ENCODE peak calls at places on chromosomes 4 and X, in eight cellular contexts. A is IMR-90, L is lung, R is dorsolateral prefrontal cortex, X is brain microvascular endothelial cell, G is heart right ventricle, N is GM12865, I is PC-9. B is an unnamed sample.

GRCh38 chr4:184822356-184822755 is 3.4 kb downstream of the ACSL1 start:
- DNase-seq in A (no peak), L (no peak), R (no peak), X (no peak), G (no peak), N (no peak), I (no peak), B (no peak)

GRCh38 chrX:118534716-118535493 is 39.3 kb downstream of the DOCK11 start:
- DNase-seq in A (no peak), L (no peak), R (no peak), X (no peak), G (no peak), N (no peak), I (no peak), B (no peak)

GRCh38 chr4:180098601-180099000 is 2144.6 kb upstream of the TENM3 start:
- DNase-seq in A (no peak), L (no peak), R (no peak), X (no peak), G (no peak), N (no peak), I (no peak), B (no peak)

GRCh38 chrX:150872773-150873336 is 25.6 kb downstream of the CD99L2 start:
- DNase-seq in A (no peak), L (no peak), R (no peak), X (no peak), G (no peak), N (no peak), I (no peak), B (no peak)

GRCh38 chrX:5236096-5236495 is 992.6 kb downstream of the NLGN4X start:
- DNase-seq in A (no peak), L (no peak), R (no peak), X (no peak), G (no peak), N (no peak), I (no peak), B (no peak)

GRCh38 chrX:50107470-50107869 is 93.3 kb downstream of the AKAP4 start:
- DNase-seq in A (no peak), L (no peak), R (no peak), X (no peak), G (no peak), N (no peak), I (no peak), B (peak)

GRCh38 chr4:185600801-185601200 is 65.5 kb upstream of the PDLIM3 start:
- DNase-seq in A (no peak), L (no peak), R (no peak), X (no peak), G (no peak), N (no peak), I (no peak), B (no peak)

GRCh38 chr4:56149601-56150000 is 200.9 kb downstream of the CEP135 start:
- DNase-seq in A (peak), L (no peak), R (no peak), X (peak), G (no peak), N (no peak), I (no peak), B (peak)

GRCh38 chr4:157221895-157222763 is 1.6 kb downstream of the GRIA2 start:
- DNase-seq in A (no peak), L (no peak), R (peak), X (no peak), G (no peak), N (no peak), I (no peak), B (no peak)

GRCh38 chr4:2891294-2891693 is 47.6 kb downstream of the ADD1 start:
- DNase-seq in A (peak), L (no peak), R (no peak), X (peak), G (no peak), N (no peak), I (no peak), B (peak)

GRCh38 chrX:52284865-52285264 is 84.0 kb upstream of the XAGE2 start:
- DNase-seq in A (no peak), L (no peak), R (no peak), X (no peak), G (no peak), N (no peak), I (no peak), B (no peak)

GRCh38 chr4:74181225-74181624 is 23.3 kb downstream of the MTHFD2L start:
- DNase-seq in A (peak), L (no peak), R (no peak), X (no peak), G (no peak), N (no peak), I (no peak), B (peak)

GRCh38 chr4:134708616-134709015 is 507.0 kb upstream of the PABPC4L start:
- DNase-seq in A (no peak), L (no peak), R (no peak), X (no peak), G (no peak), N (no peak), I (no peak), B (no peak)

GRCh38 chrX:54560411-54560810 is 30.4 kb downstream of the GNL3L start:
- DNase-seq in A (no peak), L (peak), R (no peak), X (peak), G (no peak), N (no peak), I (no peak), B (no peak)

GRCh38 chrX:267771-268261 is 13.4 kb upstream of the PLCXD1 start:
- DNase-seq in A (no peak), L (no peak), R (no peak), X (no peak), G (no peak), N (no peak), I (no peak), B (no peak)

GRCh38 chr4:3861720-3862639 is 95.8 kb downstream of the ADRA2C start:
- DNase-seq in A (no peak), L (no peak), R (no peak), X (no peak), G (no peak), N (no peak), I (no peak), B (no peak)

GRCh38 chr4:72489267-72489666 is 79.8 kb downstream of the ADAMTS3 start:
- DNase-seq in A (peak), L (no peak), R (no peak), X (peak), G (no peak), N (no peak), I (no peak), B (peak)

GRCh38 chr4:141652161-141652778 is 15.9 kb downstream of the IL15 start:
- DNase-seq in A (peak), L (no peak), R (no peak), X (no peak), G (no peak), N (no peak), I (no peak), B (peak)

GRCh38 chr4:180688480-180688879 is 1554.7 kb upstream of the TENM3 start:
- DNase-seq in A (no peak), L (no peak), R (no peak), X (no peak), G (no peak), N (no peak), I (no peak), B (no peak)

GRCh38 chr4:13966241-13967195 is 339.0 kb upstream of the BOD1L1 start:
- DNase-seq in A (peak), L (no peak), R (no peak), X (peak), G (no peak), N (no peak), I (no peak), B (peak)

GRCh38 chr4:117898496-117898895 is 135.8 kb upstream of the NDST3 start:
- DNase-seq in A (no peak), L (no peak), R (no peak), X (no peak), G (no peak), N (no peak), I (no peak), B (no peak)

GRCh38 chr4:113757486-113757885 is 4.1 kb downstream of the CAMK2D start:
- DNase-seq in A (no peak), L (no peak), R (no peak), X (no peak), G (no peak), N (no peak), I (no peak), B (no peak)

GRCh38 chrX:12149670-12150407 is 11.6 kb downstream of the FRMPD4 start:
- DNase-seq in A (no peak), L (no peak), R (no peak), X (no peak), G (no peak), N (no peak), I (no peak), B (no peak)

GRCh38 chr4:56469489-56470210 is 2.2 kb downstream of the SRP72 start:
- DNase-seq in A (no peak), L (no peak), R (no peak), X (no peak), G (no peak), N (peak), I (no peak), B (no peak)

GRCh38 chr4:77354550-77354949 is 197.5 kb downstream of the CCNG2 start:
- DNase-seq in A (no peak), L (no peak), R (no peak), X (no peak), G (no peak), N (no peak), I (no peak), B (no peak)

GRCh38 chr4:40299126-40299525 is 36.0 kb upstream of the CHRNA9 start:
- DNase-seq in A (no peak), L (no peak), R (no peak), X (no peak), G (no peak), N (no peak), I (no peak), B (no peak)

GRCh38 chrX:44570524-44570923 is 27.9 kb upstream of the FUNDC1 start:
- DNase-seq in A (peak), L (no peak), R (no peak), X (peak), G (no peak), N (no peak), I (no peak), B (peak)

GRCh38 chr4:41428941-41429669 is 108.9 kb upstream of the LIMCH1 start:
- DNase-seq in A (no peak), L (peak), R (no peak), X (no peak), G (no peak), N (no peak), I (no peak), B (no peak)

GRCh38 chr4:172772781-172773180 is 395.8 kb upstream of the GALNT7 start:
- DNase-seq in A (no peak), L (no peak), R (no peak), X (no peak), G (no peak), N (no peak), I (no peak), B (no peak)

GRCh38 chr4:80876810-80877209 is 153.7 kb upstream of the BMP3 start:
- DNase-seq in A (no peak), L (no peak), R (no peak), X (no peak), G (no peak), N (peak), I (no peak), B (peak)

GRCh38 chr4:175661437-175661836 is 150.6 kb downstream of the GPM6A start:
- DNase-seq in A (no peak), L (no peak), R (no peak), X (no peak), G (no peak), N (no peak), I (no peak), B (no peak)

GRCh38 chr4:175651701-175652100 is 160.4 kb downstream of the GPM6A start:
- DNase-seq in A (no peak), L (no peak), R (no peak), X (no peak), G (no peak), N (no peak), I (no peak), B (no peak)

GRCh38 chr4:175656615-175657014 is 155.4 kb downstream of the GPM6A start:
- DNase-seq in A (no peak), L (no peak), R (no peak), X (no peak), G (no peak), N (no peak), I (no peak), B (no peak)

GRCh38 chr4:175657571-175657970 is 154.5 kb downstream of the GPM6A start:
- DNase-seq in A (no peak), L (no peak), R (no peak), X (no peak), G (no peak), N (no peak), I (no peak), B (no peak)
- TF ChIP-seq CTCF in A (no peak), L (no peak), R (no peak), X (no peak), G (no peak), N (no peak), I (no peak), B (no peak)

GRCh38 chr4:150582881-150583286 is 933 bp downstream of the MAB21L2 start:
- DNase-seq in A (peak), L (no peak), R (no peak), X (peak), G (peak), N (no peak), I (no peak), B (no peak)
- H3K4me3 ChIP-seq in A (peak), L (peak), R (peak), X (peak), G (peak), N (no peak), I (no peak), B (peak)

GRCh38 chr4:20916106-20916505 is 215.8 kb downstream of the PACRGL start:
- DNase-seq in A (no peak), L (no peak), R (no peak), X (no peak), G (no peak), N (no peak), I (no peak), B (no peak)
- TF ChIP-seq CTCF in A (no peak), L (no peak), R (no peak), X (no peak), G (no peak), N (no peak), I (no peak), B (no peak)

GRCh38 chrX:129780441-129781105 is 824 bp downstream of the SASH3 start:
- DNase-seq in A (no peak), L (no peak), R (no peak), X (no peak), G (no peak), N (no peak), I (no peak), B (no peak)

GRCh38 chrX:129777218-129777768 is 2.5 kb upstream of the SASH3 start:
- DNase-seq in A (no peak), L (peak), R (no peak), X (no peak), G (peak), N (peak), I (peak), B (no peak)

GRCh38 chrX:129779747-129780146 is at the start of gene SASH3:
- DNase-seq in A (no peak), L (peak), R (no peak), X (no peak), G (peak), N (peak), I (no peak), B (no peak)

GRCh38 chrX:129781134-129782014 is 1.6 kb downstream of the SASH3 start:
- DNase-seq in A (no peak), L (peak), R (no peak), X (no peak), G (peak), N (peak), I (no peak), B (no peak)

GRCh38 chrX:129779086-129779672 is 570 bp upstream of the SASH3 start:
- DNase-seq in A (no peak), L (no peak), R (no peak), X (no peak), G (no peak), N (no peak), I (no peak), B (no peak)
- H3K4me3 ChIP-seq in A (no peak), L (no peak), R (no peak), X (no peak), G (no peak), N (peak), I (no peak), B (no peak)

GRCh38 chr4:15677507-15677988 is 4.1 kb upstream of the FAM200B start:
- DNase-seq in A (peak), L (no peak), R (no peak), X (no peak), G (no peak), N (no peak), I (peak), B (no peak)
- TF ChIP-seq CTCF in A (no peak), L (no peak), R (no peak), X (no peak), G (no peak), N (no peak), I (no peak), B (no peak)

DNA sequence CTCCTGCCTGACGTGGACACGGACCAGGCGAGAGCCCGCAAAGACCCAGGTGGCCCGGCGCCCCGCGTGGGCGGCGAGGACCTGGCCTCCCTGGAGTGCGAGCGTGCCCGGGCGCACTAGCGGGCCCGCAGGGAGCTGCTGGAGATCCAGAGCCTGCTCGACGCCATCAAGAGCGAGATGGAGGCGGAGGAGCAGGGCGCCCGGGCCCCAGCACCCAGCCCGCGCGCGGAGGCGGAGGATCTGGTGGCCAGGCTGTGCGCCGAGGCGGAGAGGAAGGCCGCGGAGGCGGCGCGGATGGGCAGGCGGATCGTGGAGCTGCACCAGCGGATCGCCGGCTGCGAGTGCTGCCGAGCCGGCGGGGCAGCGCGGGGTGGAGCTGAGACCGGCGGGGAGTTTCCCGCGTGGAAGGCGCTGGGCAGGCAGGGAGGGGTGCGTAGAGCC is 18.2 kb downstream of the MRFAP1 start:
- DNase-seq in A (peak), L (no peak), R (peak), X (peak), G (peak), N (peak), I (no peak), B (peak)
- H3K4me3 ChIP-seq in A (peak), L (peak), R (peak), X (peak), G (peak), N (peak), I (no peak), B (peak)

GRCh38 chrX:45778621-45779020 is 577.9 kb upstream of the DIPK2B start:
- DNase-seq in A (no peak), L (no peak), R (no peak), X (no peak), G (no peak), N (no peak), I (no peak), B (peak)

GRCh38 chrX:45783002-45783401 is 582.3 kb upstream of the DIPK2B start:
- DNase-seq in A (no peak), L (no peak), R (no peak), X (no peak), G (no peak), N (no peak), I (no peak), B (no peak)

GRCh38 chrX:45784590-45784989 is 583.9 kb upstream of the DIPK2B start:
- DNase-seq in A (no peak), L (no peak), R (no peak), X (no peak), G (no peak), N (no peak), I (no peak), B (no peak)

GRCh38 chrX:45781901-45782553 is 581.4 kb upstream of the DIPK2B start:
- DNase-seq in A (peak), L (no peak), R (no peak), X (no peak), G (no peak), N (no peak), I (no peak), B (peak)
- TF ChIP-seq CTCF in A (peak), L (no peak), R (peak), X (peak), G (no peak), N (no peak), I (no peak), B (peak)

GRCh38 chr4:123545569-123546122 is 149.1 kb downstream of the SPRY1 start:
- DNase-seq in A (no peak), L (no peak), R (no peak), X (no peak), G (no peak), N (no peak), I (no peak), B (peak)
- H3K4me3 ChIP-seq in A (no peak), L (no peak), R (no peak), X (no peak), G (no peak), N (no peak), I (no peak), B (no peak)

DNA sequence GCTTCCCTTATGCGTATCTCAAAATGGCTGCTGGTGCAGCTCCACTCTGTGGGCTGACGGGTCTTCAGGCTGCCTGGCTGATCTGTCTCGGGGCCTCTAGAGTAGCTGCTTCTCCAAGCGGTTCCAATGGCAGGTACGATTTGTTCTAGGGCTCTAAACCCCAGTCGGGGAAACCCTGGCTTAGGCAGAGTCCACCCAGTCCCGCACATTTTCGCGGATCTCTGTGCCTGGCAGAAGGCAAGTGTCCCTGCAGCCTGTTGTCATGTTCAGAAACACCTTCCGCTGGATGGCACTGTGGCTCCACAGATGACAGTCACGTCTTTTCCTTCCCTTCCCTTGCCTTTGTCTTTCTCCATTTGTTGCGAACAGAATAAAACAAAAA is 54.4 kb downstream of the NBDY start:
- DNase-seq in A (peak), L (peak), R (peak), X (no peak), G (no peak), N (no peak), I (no peak), B (no peak)
- TF ChIP-seq CTCF in A (peak), L (peak), R (peak), X (no peak), G (no peak), N (no peak), I (no peak), B (no peak)

B was measured in AG10803.